ENCODE peak calls at places on chromosomes 4 and X, in five cellular contexts. One of them, this sample, is unnamed.

GRCh38 chrX:39777623-39778025 is 320.1 kb downstream of the BCOR start:
- DNase-seq in lower leg skin: no peak
- DNase-seq in upper lobe of right lung: no peak
- DNase-seq in ascending aorta: no peak
- DNase-seq in fibroblast of pulmonary artery: no peak
- DNase-seq in this sample: no peak

GRCh38 chrX:2967584-2967983 is 38.4 kb upstream of the ARSD start:
- DNase-seq in lower leg skin: no peak
- DNase-seq in upper lobe of right lung: no peak
- DNase-seq in ascending aorta: no peak
- DNase-seq in fibroblast of pulmonary artery: no peak
- DNase-seq in this sample: no peak

GRCh38 chr4:138851626-138852443 is 163.7 kb upstream of the NOCT start:
- DNase-seq in lower leg skin: no peak
- DNase-seq in upper lobe of right lung: no peak
- DNase-seq in ascending aorta: no peak
- DNase-seq in fibroblast of pulmonary artery: no peak
- DNase-seq in this sample: no peak

GRCh38 chr4:137819964-137820383 is 287.7 kb upstream of the PCDH18 start:
- DNase-seq in lower leg skin: no peak
- DNase-seq in upper lobe of right lung: no peak
- DNase-seq in ascending aorta: no peak
- DNase-seq in fibroblast of pulmonary artery: peak; percentile 79
- DNase-seq in this sample: peak; percentile 75

GRCh38 chrX:47562615-47563243 is 1.7 kb downstream of the ARAF start:
- DNase-seq in lower leg skin: no peak
- DNase-seq in upper lobe of right lung: no peak
- DNase-seq in ascending aorta: no peak
- DNase-seq in fibroblast of pulmonary artery: peak; percentile 62
- DNase-seq in this sample: peak; percentile 44

GRCh38 chr4:39568805-39569204 is 41.6 kb upstream of the UGDH start:
- DNase-seq in lower leg skin: no peak
- DNase-seq in upper lobe of right lung: no peak
- DNase-seq in ascending aorta: no peak
- DNase-seq in fibroblast of pulmonary artery: no peak
- DNase-seq in this sample: no peak

GRCh38 chr4:189202182-189202868 is 738.3 kb upstream of the FRG1 start:
- DNase-seq in lower leg skin: peak; percentile 38
- DNase-seq in upper lobe of right lung: peak; percentile 77
- DNase-seq in ascending aorta: no peak
- DNase-seq in fibroblast of pulmonary artery: peak; percentile 68
- DNase-seq in this sample: peak; percentile 16

GRCh38 chr4:12723849-12724447 is 760.2 kb downstream of the RAB28 start:
- DNase-seq in lower leg skin: no peak
- DNase-seq in upper lobe of right lung: no peak
- DNase-seq in ascending aorta: no peak
- DNase-seq in fibroblast of pulmonary artery: peak; percentile 53
- DNase-seq in this sample: peak; percentile 10

GRCh38 chr4:104279744-104280143 is 214.9 kb downstream of the CXXC4 start:
- DNase-seq in lower leg skin: no peak
- DNase-seq in upper lobe of right lung: no peak
- DNase-seq in ascending aorta: no peak
- DNase-seq in fibroblast of pulmonary artery: no peak
- DNase-seq in this sample: no peak

GRCh38 chr4:173722075-173722474 is 192.0 kb upstream of the HAND2 start:
- DNase-seq in lower leg skin: no peak
- DNase-seq in upper lobe of right lung: no peak
- DNase-seq in ascending aorta: no peak
- DNase-seq in fibroblast of pulmonary artery: no peak
- DNase-seq in this sample: no peak

GRCh38 chrX:19388064-19388679 is 44.4 kb downstream of the PDHA1 start:
- DNase-seq in lower leg skin: no peak
- DNase-seq in upper lobe of right lung: no peak
- DNase-seq in ascending aorta: no peak
- DNase-seq in fibroblast of pulmonary artery: no peak
- DNase-seq in this sample: no peak

GRCh38 chr4:184417802-184418511 is 56.4 kb downstream of the IRF2 start:
- DNase-seq in lower leg skin: no peak
- DNase-seq in upper lobe of right lung: no peak
- DNase-seq in ascending aorta: no peak
- DNase-seq in fibroblast of pulmonary artery: peak; percentile 69
- DNase-seq in this sample: peak; percentile 72

GRCh38 chr4:182832352-182833120 is 84.7 kb downstream of the DCTD start:
- DNase-seq in lower leg skin: no peak
- DNase-seq in upper lobe of right lung: no peak
- DNase-seq in ascending aorta: no peak
- DNase-seq in fibroblast of pulmonary artery: no peak
- DNase-seq in this sample: no peak

GRCh38 chrX:107549504-107549903 is 78.8 kb upstream of the PRPS1 start:
- DNase-seq in lower leg skin: no peak
- DNase-seq in upper lobe of right lung: no peak
- DNase-seq in ascending aorta: no peak
- DNase-seq in fibroblast of pulmonary artery: no peak
- DNase-seq in this sample: no peak

GRCh38 chr4:96366632-96367031 is 526.7 kb downstream of the PDHA2 start:
- DNase-seq in lower leg skin: no peak
- DNase-seq in upper lobe of right lung: no peak
- DNase-seq in ascending aorta: no peak
- DNase-seq in fibroblast of pulmonary artery: no peak
- DNase-seq in this sample: no peak

GRCh38 chr4:106717094-106717493 is 319.0 kb downstream of the DKK2 start:
- DNase-seq in lower leg skin: no peak
- DNase-seq in upper lobe of right lung: no peak
- DNase-seq in ascending aorta: no peak
- DNase-seq in fibroblast of pulmonary artery: peak; percentile 7
- DNase-seq in this sample: peak; percentile 57

GRCh38 chrX:123648028-123648810 is 84.6 kb downstream of the THOC2 start:
- DNase-seq in lower leg skin: no peak
- DNase-seq in upper lobe of right lung: peak; percentile 69
- DNase-seq in ascending aorta: no peak
- DNase-seq in fibroblast of pulmonary artery: peak; percentile 63
- DNase-seq in this sample: peak; percentile 59

GRCh38 chr4:2341261-2341841 is 77.1 kb downstream of the ZFYVE28 start:
- DNase-seq in lower leg skin: no peak
- DNase-seq in upper lobe of right lung: peak; percentile 58
- DNase-seq in ascending aorta: no peak
- DNase-seq in fibroblast of pulmonary artery: no peak
- DNase-seq in this sample: no peak

GRCh38 chr4:184328022-184328736 is 110.5 kb upstream of the ENPP6 start:
- DNase-seq in lower leg skin: peak; percentile 66
- DNase-seq in upper lobe of right lung: no peak
- DNase-seq in ascending aorta: no peak
- DNase-seq in fibroblast of pulmonary artery: no peak
- DNase-seq in this sample: no peak

GRCh38 chrX:123121241-123121640 is 62.8 kb upstream of the GRIA3 start:
- DNase-seq in lower leg skin: no peak
- DNase-seq in upper lobe of right lung: no peak
- DNase-seq in ascending aorta: no peak
- DNase-seq in fibroblast of pulmonary artery: no peak
- DNase-seq in this sample: no peak

GRCh38 chrX:148620023-148620422 is 119.6 kb downstream of the AFF2 start:
- DNase-seq in lower leg skin: no peak
- DNase-seq in upper lobe of right lung: no peak
- DNase-seq in ascending aorta: no peak
- DNase-seq in fibroblast of pulmonary artery: no peak
- DNase-seq in this sample: no peak

GRCh38 chr4:139838811-139839210 is 173.2 kb downstream of the MGST2 start:
- DNase-seq in lower leg skin: no peak
- DNase-seq in upper lobe of right lung: no peak
- DNase-seq in ascending aorta: no peak
- DNase-seq in fibroblast of pulmonary artery: peak; percentile 10
- DNase-seq in this sample: peak; percentile 14

GRCh38 chr4:138981930-138982390 is 33.6 kb upstream of the NOCT start:
- DNase-seq in lower leg skin: peak; percentile 61
- DNase-seq in upper lobe of right lung: no peak
- DNase-seq in ascending aorta: no peak
- DNase-seq in fibroblast of pulmonary artery: peak; percentile 90
- DNase-seq in this sample: peak; percentile 75

GRCh38 chr4:125315571-125316390 is 1.0 kb downstream of the FAT4 start:
- DNase-seq in lower leg skin: no peak
- DNase-seq in upper lobe of right lung: peak; percentile 75
- DNase-seq in ascending aorta: no peak
- DNase-seq in fibroblast of pulmonary artery: peak; percentile 62
- DNase-seq in this sample: peak; percentile 60

DNA sequence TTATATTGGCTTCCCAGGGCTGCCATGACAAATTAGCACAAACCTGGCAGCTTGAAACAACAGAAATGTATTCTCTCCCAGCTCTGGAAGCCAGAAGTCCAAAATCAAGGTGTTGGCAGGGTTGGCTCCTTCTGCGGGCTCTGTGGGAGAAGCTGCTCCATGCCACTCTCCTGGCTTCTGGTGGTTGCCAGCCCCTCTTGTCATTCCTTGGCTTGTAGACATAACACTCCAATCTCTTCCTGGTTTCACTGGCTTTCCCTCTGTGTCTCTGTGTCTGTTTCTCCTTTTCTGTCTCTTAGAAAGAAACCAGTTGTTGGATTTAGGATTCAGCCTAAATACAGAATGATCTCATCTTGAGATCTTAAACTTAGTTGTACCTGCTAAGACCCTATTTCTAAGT is 85.5 kb downstream of the USP46 start:
- DNase-seq in lower leg skin: no peak
- DNase-seq in upper lobe of right lung: no peak
- DNase-seq in ascending aorta: no peak
- DNase-seq in fibroblast of pulmonary artery: no peak
- DNase-seq in this sample: no peak
- H3K4me3 ChIP-seq in lower leg skin: no peak overlapping the region
- H3K4me3 ChIP-seq in upper lobe of right lung: no peak overlapping the region
- H3K4me3 ChIP-seq in ascending aorta: no peak overlapping the region
- H3K4me3 ChIP-seq in fibroblast of pulmonary artery: no peak overlapping the region
- H3K4me3 ChIP-seq in this sample: no peak overlapping the region

GRCh38 chrX:153063315-153063714 is 7.0 kb downstream of the PNMA3 start:
- DNase-seq in lower leg skin: no peak
- DNase-seq in upper lobe of right lung: no peak
- DNase-seq in ascending aorta: no peak
- DNase-seq in fibroblast of pulmonary artery: peak; percentile 16
- DNase-seq in this sample: peak; percentile 52

GRCh38 chrX:153061732-153062131 is 5.5 kb downstream of the PNMA3 start:
- DNase-seq in lower leg skin: no peak
- DNase-seq in upper lobe of right lung: no peak
- DNase-seq in ascending aorta: no peak
- DNase-seq in fibroblast of pulmonary artery: peak; percentile 28
- DNase-seq in this sample: peak; percentile 53

GRCh38 chrX:153064061-153064460 is 7.8 kb downstream of the PNMA3 start:
- DNase-seq in lower leg skin: no peak
- DNase-seq in upper lobe of right lung: no peak
- DNase-seq in ascending aorta: no peak
- DNase-seq in fibroblast of pulmonary artery: no peak
- DNase-seq in this sample: no peak

GRCh38 chrX:153060095-153060445 is 3.8 kb downstream of the PNMA3 start:
- DNase-seq in lower leg skin: no peak
- DNase-seq in upper lobe of right lung: no peak
- DNase-seq in ascending aorta: no peak
- DNase-seq in fibroblast of pulmonary artery: no peak
- DNase-seq in this sample: no peak

GRCh38 chrX:153065389-153065788 is 6.9 kb upstream of the PNMA6A start:
- DNase-seq in lower leg skin: no peak
- DNase-seq in upper lobe of right lung: no peak
- DNase-seq in ascending aorta: no peak
- DNase-seq in fibroblast of pulmonary artery: no peak
- DNase-seq in this sample: no peak
- H3K4me3 ChIP-seq in lower leg skin: no peak overlapping the region
- H3K4me3 ChIP-seq in upper lobe of right lung: no peak overlapping the region
- H3K4me3 ChIP-seq in ascending aorta: no peak overlapping the region
- H3K4me3 ChIP-seq in fibroblast of pulmonary artery: no peak overlapping the region
- H3K4me3 ChIP-seq in this sample: no peak overlapping the region

GRCh38 chr4:37603711-37604110 is 82.5 kb downstream of the RELL1 start:
- DNase-seq in lower leg skin: no peak
- DNase-seq in upper lobe of right lung: no peak
- DNase-seq in ascending aorta: no peak
- DNase-seq in fibroblast of pulmonary artery: no peak
- DNase-seq in this sample: no peak

GRCh38 chr4:37604464-37604863 is 81.7 kb downstream of the RELL1 start:
- DNase-seq in lower leg skin: no peak
- DNase-seq in upper lobe of right lung: no peak
- DNase-seq in ascending aorta: no peak
- DNase-seq in fibroblast of pulmonary artery: peak; percentile 59
- DNase-seq in this sample: peak; percentile 45

GRCh38 chr4:37601527-37601926 is 84.6 kb downstream of the RELL1 start:
- DNase-seq in lower leg skin: no peak
- DNase-seq in upper lobe of right lung: no peak
- DNase-seq in ascending aorta: no peak
- DNase-seq in fibroblast of pulmonary artery: peak; percentile 98
- DNase-seq in this sample: peak; percentile 95

GRCh38 chr4:37603070-37603468 is 83.1 kb downstream of the RELL1 start:
- DNase-seq in lower leg skin: peak; percentile 73
- DNase-seq in upper lobe of right lung: peak; percentile 91
- DNase-seq in ascending aorta: peak; percentile 34
- DNase-seq in fibroblast of pulmonary artery: peak; percentile 82
- DNase-seq in this sample: peak; percentile 75

DNA sequence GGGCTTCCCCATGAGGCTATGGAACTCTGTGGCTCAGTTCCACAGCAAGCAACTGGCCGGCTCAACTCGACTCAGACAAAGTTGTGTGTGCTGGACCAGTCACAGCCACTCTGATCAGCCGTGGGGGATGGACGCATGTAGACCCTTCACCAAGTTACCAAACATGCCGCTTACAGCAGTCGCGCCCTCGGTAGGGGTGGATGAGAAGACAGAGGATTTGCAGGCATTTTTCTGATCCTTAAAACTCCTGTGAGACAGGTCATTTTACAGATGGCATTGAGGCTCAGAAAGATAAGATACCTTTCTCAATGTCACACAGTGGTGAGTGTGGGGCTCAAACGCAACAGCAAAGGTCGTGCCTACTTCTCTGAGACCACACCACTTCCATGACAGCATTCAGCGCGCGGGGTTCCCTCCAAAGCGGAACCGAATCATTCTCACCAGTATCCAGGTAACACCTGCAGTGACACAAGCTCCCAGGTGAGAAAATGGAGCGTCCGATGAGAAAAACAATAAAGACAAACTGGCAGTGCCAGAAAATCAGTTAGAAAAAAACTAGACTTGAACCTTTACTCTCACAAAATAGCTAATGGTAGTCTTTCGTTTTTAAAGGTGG is 83.6 kb downstream of the RELL1 start:
- DNase-seq in lower leg skin: no peak
- DNase-seq in upper lobe of right lung: no peak
- DNase-seq in ascending aorta: no peak
- DNase-seq in fibroblast of pulmonary artery: no peak
- DNase-seq in this sample: no peak
- H3K4me3 ChIP-seq in lower leg skin: no peak overlapping the region
- H3K4me3 ChIP-seq in upper lobe of right lung: no peak overlapping the region
- H3K4me3 ChIP-seq in ascending aorta: no peak overlapping the region
- H3K4me3 ChIP-seq in fibroblast of pulmonary artery: no peak overlapping the region
- H3K4me3 ChIP-seq in this sample: no peak overlapping the region

GRCh38 chrX:43878902-43879526 is 3.2 kb downstream of the MAOB start:
- DNase-seq in lower leg skin: no peak
- DNase-seq in upper lobe of right lung: no peak
- DNase-seq in ascending aorta: no peak
- DNase-seq in fibroblast of pulmonary artery: no peak
- DNase-seq in this sample: peak; percentile 4
- H3K4me3 ChIP-seq in lower leg skin: no peak overlapping the region
- H3K4me3 ChIP-seq in upper lobe of right lung: no peak overlapping the region
- H3K4me3 ChIP-seq in ascending aorta: no peak overlapping the region
- H3K4me3 ChIP-seq in fibroblast of pulmonary artery: no peak overlapping the region
- H3K4me3 ChIP-seq in this sample: no peak overlapping the region

This sample was measured in fibroblast of the aortic adventitia.